ENCODE peak calls at places on chromosomes 6 and 20, in four cellular contexts. F is activated CD8-positive, alpha-beta memory T cell treated with anti-CD3 and anti-CD28 coated beads for 48 hours; R is left ventricle myocardium superior; S is esophagus squamous epithelium. K is an unnamed sample.

GRCh38 chr6:27814665-27815424 is 97.4 kb downstream of the OR2B2 start:
- DNase-seq in F (no peak), R (peak; percentile 35), S (no peak), K (peak; percentile 84)

GRCh38 chr20:47099749-47100515 is 205.3 kb downstream of the EYA2 start:
- DNase-seq in F (no peak), R (peak; percentile 47), S (no peak), K (no peak)

GRCh38 chr20:4924032-4924431 is 77.3 kb downstream of the SLC23A2 start:
- DNase-seq in F (no peak), R (no peak), S (no peak), K (no peak)

GRCh38 chr20:48805286-48805685 is 22.5 kb downstream of the PREX1 start:
- DNase-seq in F (no peak), R (peak; percentile 58), S (no peak), K (no peak)

GRCh38 chr6:143822584-143823024 is 20.5 kb upstream of the LTV1 start:
- DNase-seq in F (no peak), R (no peak), S (no peak), K (no peak)

GRCh38 chr20:23971320-23971719 is 17.3 kb downstream of the GGTLC1 start:
- DNase-seq in F (no peak), R (no peak), S (no peak), K (no peak)

GRCh38 chr20:34079818-34080217 is 32.2 kb downstream of the EIF2S2 start:
- DNase-seq in F (no peak), R (no peak), S (no peak), K (no peak)

GRCh38 chr6:148760568-148761531 is 14.0 kb downstream of the UST start:
- DNase-seq in F (peak; percentile 12), R (peak; percentile 81), S (peak; percentile 18), K (peak; percentile 86)

GRCh38 chr6:39476670-39477069 is 154.2 kb upstream of the KCNK16 start:
- DNase-seq in F (no peak), R (no peak), S (no peak), K (no peak)

GRCh38 chr6:165689699-165690098 is 26.7 kb upstream of the PDE10A start:
- DNase-seq in F (no peak), R (no peak), S (no peak), K (no peak)

GRCh38 chr6:134519456-134519855 is 201.5 kb upstream of the SGK1 start:
- DNase-seq in F (no peak), R (peak; percentile 46), S (peak; percentile 18), K (no peak)

GRCh38 chr20:21325296-21325695 is 22.2 kb downstream of the XRN2 start:
- DNase-seq in F (no peak), R (no peak), S (no peak), K (no peak)

GRCh38 chr6:21079468-21080048 is 514.0 kb upstream of the SOX4 start:
- DNase-seq in F (no peak), R (no peak), S (no peak), K (no peak)

GRCh38 chr20:3248167-3248992 is 9.4 kb upstream of the SLC4A11 start:
- DNase-seq in F (no peak), R (peak; percentile 68), S (no peak), K (no peak)

GRCh38 chr6:169752074-169752623 is 727 bp downstream of the ERMARD start:
- DNase-seq in F (no peak), R (no peak), S (no peak), K (peak; percentile 3)

GRCh38 chr6:36722879-36723278 is 25.3 kb downstream of the RAB44 start:
- DNase-seq in F (no peak), R (no peak), S (no peak), K (no peak)

GRCh38 chr6:66403965-66404364 is 696.9 kb upstream of the EYS start:
- DNase-seq in F (no peak), R (no peak), S (no peak), K (no peak)

GRCh38 chr6:143569035-143569434 is 57.5 kb upstream of the FUCA2 start:
- DNase-seq in F (no peak), R (no peak), S (no peak), K (peak; percentile 44)

GRCh38 chr6:36691612-36692011 is 6.0 kb upstream of the RAB44 start:
- DNase-seq in F (no peak), R (no peak), S (no peak), K (no peak)

GRCh38 chr6:32216292-32216691 is 7.6 kb downstream of the NOTCH4 start:
- DNase-seq in F (no peak), R (no peak), S (no peak), K (no peak)

GRCh38 chr6:123434186-123434585 is 202.6 kb downstream of the TRDN start:
- DNase-seq in F (no peak), R (no peak), S (no peak), K (no peak)

GRCh38 chr6:85459224-85459901 is 9.5 kb downstream of the NT5E start:
- DNase-seq in F (no peak), R (no peak), S (no peak), K (peak; percentile 95)

GRCh38 chr6:35919827-35920751 is 809 bp downstream of the SRPK1 start:
- DNase-seq in F (peak; percentile 14), R (peak; percentile 35), S (peak; percentile 5), K (no peak)

GRCh38 chr6:13194852-13195251 is 133.5 kb downstream of the TBC1D7 start:
- DNase-seq in F (no peak), R (peak; percentile 41), S (no peak), K (peak; percentile 47)

GRCh38 chr6:144344651-144345050 is 59.5 kb downstream of the UTRN start:
- DNase-seq in F (no peak), R (no peak), S (no peak), K (no peak)

GRCh38 chr6:35084041-35084491 is 57.1 kb downstream of the TCP11 start:
- DNase-seq in F (no peak), R (no peak), S (no peak), K (no peak)

GRCh38 chr20:8480597-8480996 is 348.5 kb downstream of the PLCB1 start:
- DNase-seq in F (no peak), R (no peak), S (no peak), K (no peak)

GRCh38 chr20:51454250-51454865 is 88.2 kb downstream of the NFATC2 start:
- DNase-seq in F (no peak), R (no peak), S (no peak), K (no peak)

GRCh38 chr20:60330461-60330860 is 372.2 kb downstream of the CDH26 start:
- DNase-seq in F (no peak), R (no peak), S (no peak), K (no peak)

GRCh38 chr6:3962897-3963296 is 113.7 kb downstream of the FAM50B start:
- DNase-seq in F (no peak), R (no peak), S (no peak), K (no peak)

GRCh38 chr20:2757969-2758368 is 42.5 kb downstream of the CPXM1 start:
- DNase-seq in F (no peak), R (no peak), S (no peak), K (no peak)

GRCh38 chr6:44076366-44077200 is 50.7 kb downstream of the MRPL14 start:
- DNase-seq in F (no peak), R (peak; percentile 89), S (no peak), K (no peak)